ENCODE peak calls at places on chromosomes 1 and 21, in seven cellular contexts. H is stimulated activated CD8-positive, alpha-beta memory T cell treated with anti-CD3 and anti-CD28 coated beads, Interleukin-15, amount 100 ng/mL, for 24 hours; K is GOT3; D is keratinocyte; B is activated T-cell treated with anti-CD3 and anti-CD28 coated beads for 24 hours; O is HFFc6; P is hepatocyte. I is an unnamed sample.

GRCh38 chr1:167991546-167991945 is 54.7 kb upstream of the MPC2 start:
- DNase-seq in H (no peak), P (no peak), O (no peak), D (no peak), K (no peak), B (no peak), I (no peak)

GRCh38 chr1:162144853-162145252 is 75.4 kb downstream of the NOS1AP start:
- DNase-seq in B (no peak), D (no peak), O (no peak), H (no peak), K (no peak), P (no peak), I (no peak)

GRCh38 chr1:178189814-178190213 is 95.9 kb downstream of the RASAL2 start:
- DNase-seq in B (no peak), K (no peak), D (no peak), P (peak; percentile 50), H (no peak), O (no peak), I (no peak)

GRCh38 chr21:26840206-26840605 is 5.0 kb downstream of the ADAMTS1 start:
- DNase-seq in H (no peak), K (no peak), O (no peak), D (no peak), B (no peak), P (no peak), I (no peak)

GRCh38 chr1:116907351-116907750 is 2.4 kb upstream of the PTGFRN start:
- DNase-seq in H (no peak), D (no peak), K (no peak), O (no peak), B (no peak), P (no peak), I (no peak)

GRCh38 chr1:60911980-60912692 is 170.2 kb upstream of the NFIA start:
- DNase-seq in D (no peak), B (no peak), K (no peak), H (no peak), P (no peak), O (no peak), I (no peak)

GRCh38 chr1:172335377-172335776 is 85.1 kb upstream of the C1orf105 start:
- DNase-seq in O (no peak), P (no peak), D (no peak), B (no peak), H (no peak), K (no peak), I (no peak)

GRCh38 chr1:245797592-245798366 is 643.0 kb downstream of the KIF26B start:
- DNase-seq in P (no peak), K (no peak), D (no peak), H (no peak), O (no peak), B (no peak), I (peak; percentile 62)

GRCh38 chr1:95287078-95287477 is 53.1 kb downstream of the RWDD3 start:
- DNase-seq in O (no peak), P (no peak), H (no peak), K (no peak), D (no peak), B (no peak), I (no peak)

GRCh38 chr21:35508389-35508888 is 459.3 kb upstream of the RUNX1 start:
- DNase-seq in B (no peak), D (no peak), K (no peak), P (peak; percentile 37), O (peak; percentile 93), H (no peak), I (no peak)

GRCh38 chr21:18350216-18350615 is 53.4 kb downstream of the TMPRSS15 start:
- DNase-seq in P (no peak), O (no peak), B (no peak), K (no peak), H (no peak), D (no peak), I (no peak)

GRCh38 chr1:108896160-108897150 is 19.7 kb downstream of the GPSM2 start:
- DNase-seq in B (no peak), D (no peak), K (no peak), P (no peak), H (no peak), O (peak; percentile 69), I (no peak)

GRCh38 chr1:47423872-47424271 is 7.8 kb downstream of the FOXE3 start:
- DNase-seq in H (no peak), O (no peak), D (no peak), K (no peak), B (no peak), P (no peak), I (no peak)

GRCh38 chr1:32939655-32940371 is 24.8 kb downstream of the RNF19B start:
- DNase-seq in P (peak; percentile 48), B (no peak), O (peak; percentile 67), K (no peak), H (no peak), D (no peak), I (no peak)

GRCh38 chr1:228818296-228818695 is 83.0 kb downstream of the RHOU start:
- DNase-seq in H (no peak), P (no peak), D (no peak), K (no peak), O (no peak), B (no peak), I (no peak)

GRCh38 chr1:200129480-200129879 is 102.0 kb downstream of the NR5A2 start:
- DNase-seq in H (no peak), D (no peak), O (no peak), P (no peak), K (no peak), B (no peak), I (no peak)

GRCh38 chr1:19163261-19163660 is 46.8 kb downstream of the UBR4 start:
- DNase-seq in H (no peak), O (peak; percentile 87), B (no peak), K (no peak), P (no peak), D (no peak), I (no peak)

GRCh38 chr1:39354572-39354971 is 136.9 kb upstream of the BMP8A start:
- DNase-seq in B (no peak), D (no peak), P (no peak), O (no peak), H (no peak), K (no peak), I (no peak)

GRCh38 chr1:104195395-104195794 is 445.7 kb downstream of the AMY1C start:
- DNase-seq in H (no peak), B (no peak), K (no peak), D (no peak), P (no peak), O (no peak), I (no peak)

GRCh38 chr1:2240251-2241156 is 12.4 kb downstream of the SKI start:
- DNase-seq in H (no peak), K (no peak), P (peak; percentile 66), B (no peak), D (no peak), O (no peak), I (no peak)

GRCh38 chr1:161180643-161181042 is 3.3 kb upstream of the B4GALT3 start:
- DNase-seq in O (no peak), P (no peak), K (no peak), H (no peak), D (no peak), B (no peak), I (no peak)

GRCh38 chr1:187816646-187817045 is 987.9 kb downstream of the PLA2G4A start:
- DNase-seq in B (no peak), K (no peak), P (no peak), D (no peak), O (no peak), H (no peak), I (no peak)

GRCh38 chr1:5954964-5955363 is 37.3 kb downstream of the NPHP4 start:
- DNase-seq in P (no peak), B (no peak), K (no peak), O (no peak), H (no peak), D (no peak), I (no peak)

GRCh38 chr1:179714623-179715022 is 28.5 kb upstream of the FAM163A start:
- DNase-seq in D (no peak), H (no peak), K (no peak), O (no peak), P (no peak), B (no peak), I (no peak)

GRCh38 chr21:33937146-33937545 is 21.5 kb upstream of the ATP5PO start:
- DNase-seq in D (no peak), O (no peak), K (no peak), B (no peak), P (no peak), H (no peak), I (no peak)

GRCh38 chr1:211484738-211485479 is 7.1 kb downstream of the RD3 start:
- DNase-seq in H (no peak), P (no peak), O (no peak), D (no peak), B (no peak), K (no peak), I (peak; percentile 78)

GRCh38 chr1:81126989-81127571 is 673.7 kb upstream of the ADGRL2 start:
- DNase-seq in O (peak; percentile 38), H (no peak), K (no peak), B (no peak), P (no peak), D (no peak), I (no peak)

I was measured in osteocyte.